ENCODE peak calls at places on chromosomes 13 and 19, in eight cellular contexts. F is astrocyte, A is PC-3, D is lower lobe of right lung, M is GM23248, J is thoracic aorta, P is fibroblast of lung, Z is upper lobe of right lung. R is an unnamed sample.

GRCh38 chr13:114112826-114113322 is 19.5 kb downstream of the RASA3 start:
- DNase-seq in D (no peak), J (no peak), P (no peak), A (no peak), F (no peak), Z (peak; percentile 48), M (no peak), R (no peak)

GRCh38 chr13:24650157-24650556 is 30.1 kb upstream of the ATP12A start:
- DNase-seq in A (no peak), Z (no peak), F (peak; percentile 20), M (peak; percentile 79), J (no peak), D (no peak), P (peak; percentile 74), R (no peak)

GRCh38 chr13:112238436-112238995 is 137.6 kb upstream of the SPACA7 start:
- DNase-seq in D (no peak), P (no peak), J (no peak), M (no peak), Z (peak; percentile 40), F (no peak), A (no peak), R (no peak)

GRCh38 chr19:11539495-11540365 is 1.1 kb downstream of the CNN1 start:
- DNase-seq in D (no peak), F (no peak), J (no peak), A (no peak), Z (no peak), M (peak; percentile 58), P (peak; percentile 22), R (no peak)

GRCh38 chr19:30626567-30626966 is 254.4 kb downstream of the ZNF536 start:
- DNase-seq in M (no peak), P (no peak), Z (no peak), A (no peak), F (no peak), J (no peak), D (no peak), R (no peak)

GRCh38 chr19:7705387-7706187 is 3.7 kb upstream of the FCER2 start:
- DNase-seq in Z (peak; percentile 76), A (no peak), M (no peak), J (no peak), P (no peak), F (no peak), D (peak; percentile 72), R (no peak)

GRCh38 chr13:109904218-109904617 is 117.8 kb upstream of the IRS2 start:
- DNase-seq in F (no peak), J (no peak), M (no peak), A (no peak), D (no peak), P (no peak), Z (no peak), R (no peak)

GRCh38 chr13:99307648-99308339 is 595 bp upstream of the GPR183 start:
- DNase-seq in A (peak; percentile 53), Z (no peak), F (peak; percentile 87), M (peak; percentile 91), P (peak; percentile 44), J (no peak), D (peak; percentile 58), R (no peak)

GRCh38 chr19:7602935-7603497 is 7.4 kb downstream of the CAMSAP3 start:
- DNase-seq in M (no peak), D (no peak), P (no peak), A (no peak), F (no peak), J (no peak), Z (peak; percentile 75), R (no peak)

GRCh38 chr13:33388254-33388998 is 102.9 kb upstream of the STARD13 start:
- DNase-seq in F (no peak), D (no peak), P (no peak), M (peak; percentile 15), Z (no peak), J (no peak), A (no peak), R (no peak)

GRCh38 chr13:98202026-98202425 is 25.0 kb upstream of the RNF113B start:
- DNase-seq in P (no peak), D (no peak), F (no peak), J (no peak), A (no peak), M (no peak), Z (no peak), R (no peak)

GRCh38 chr19:3513198-3514140 is 7.4 kb downstream of the FZR1 start:
- DNase-seq in J (no peak), P (no peak), M (no peak), D (no peak), A (no peak), F (no peak), Z (no peak), R (peak; percentile 88)

DNA sequence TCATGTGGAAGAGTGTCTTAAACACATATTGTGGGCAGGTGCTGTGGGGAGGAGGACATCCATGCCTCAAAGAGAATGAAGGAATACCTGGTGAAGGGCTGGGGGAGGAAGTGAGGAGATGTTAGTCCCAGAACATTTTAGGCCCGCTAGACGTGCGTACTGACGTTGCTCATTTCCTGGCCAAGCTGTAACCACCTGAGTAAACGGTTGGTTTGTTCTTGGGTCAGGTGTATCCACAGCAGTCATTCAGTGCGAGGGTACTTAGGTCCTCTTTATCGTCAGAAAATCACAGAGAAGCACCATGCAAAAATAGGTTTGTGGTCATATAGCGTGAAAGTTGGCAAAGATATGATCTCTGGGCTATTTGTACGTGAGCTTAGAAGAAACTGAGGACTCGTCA is 51.8 kb downstream of the ARHGEF7 start:
- DNase-seq in F (no peak), A (no peak), J (no peak), P (no peak), M (no peak), D (no peak), Z (no peak), R (no peak)
- H3K27ac ChIP-seq in F (no peak overlapping the region), A (no peak overlapping the region), J (no peak overlapping the region), P (no peak overlapping the region), M (no peak overlapping the region), D (no peak overlapping the region), Z (no peak overlapping the region), R (no peak overlapping the region)

GRCh38 chr13:46642254-46642653 is 89.3 kb downstream of the LRCH1 start:
- DNase-seq in P (no peak), J (no peak), F (no peak), Z (no peak), D (no peak), M (no peak), A (no peak), R (no peak)

GRCh38 chr13:46640843-46641242 is 87.9 kb downstream of the LRCH1 start:
- DNase-seq in A (peak; percentile 37), J (no peak), D (no peak), M (peak; percentile 74), Z (no peak), F (no peak), P (peak; percentile 28), R (no peak)

GRCh38 chr13:46638262-46638661 is 85.3 kb downstream of the LRCH1 start:
- DNase-seq in P (no peak), J (no peak), D (no peak), M (no peak), Z (no peak), A (no peak), F (no peak), R (no peak)

GRCh38 chr13:46639033-46639981 is 86.3 kb downstream of the LRCH1 start:
- DNase-seq in P (no peak), D (no peak), M (no peak), Z (no peak), A (no peak), F (peak; percentile 43), J (no peak), R (no peak)

DNA sequence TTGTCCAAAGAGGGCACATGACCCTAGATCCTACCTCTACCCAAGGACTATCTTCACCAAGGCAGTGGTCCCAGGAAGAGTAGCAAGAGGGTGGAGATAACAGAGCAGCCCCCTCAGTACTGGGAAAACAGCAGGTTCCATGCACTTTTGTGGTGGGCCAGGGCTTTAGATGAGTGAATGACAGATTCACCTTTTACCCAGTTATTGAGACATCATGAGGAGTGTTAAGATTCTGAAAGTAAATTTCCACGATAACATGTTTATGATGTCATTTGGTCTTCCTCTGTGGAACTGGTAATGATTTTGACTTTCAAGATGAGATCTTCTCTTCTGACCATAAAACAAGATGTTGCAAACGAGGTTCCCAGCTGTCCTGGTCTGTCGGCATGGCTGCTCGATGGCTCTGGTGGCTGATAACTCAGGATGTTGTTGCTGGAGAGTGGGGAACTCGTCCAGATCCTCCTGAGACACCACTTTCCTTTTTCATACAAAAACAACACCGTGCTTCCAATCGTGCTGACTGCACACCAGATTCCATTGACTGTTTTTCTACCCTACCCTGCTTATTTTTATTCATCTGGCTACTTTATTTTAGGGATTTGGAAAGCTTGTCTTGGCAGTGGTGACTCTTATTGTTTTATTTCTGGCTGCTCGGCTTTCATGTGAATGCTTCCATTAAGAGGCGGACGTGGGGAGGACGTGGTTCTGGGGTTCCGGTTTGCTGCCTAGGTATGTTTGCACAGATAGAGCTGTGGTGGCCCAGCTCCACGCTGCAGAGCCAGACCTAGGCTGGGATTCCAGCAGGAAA is 88.5 kb downstream of the LRCH1 start:
- DNase-seq in A (no peak), F (no peak), J (no peak), M (peak; percentile 34), Z (no peak), P (no peak), D (no peak), R (no peak)
- H3K27ac ChIP-seq in A (no peak overlapping the region), F (peak overlapping the region; percentile 44), J (peak overlapping the region; percentile 68), M (peak overlapping the region; percentile 33), Z (no peak overlapping the region), P (no peak overlapping the region), D (peak overlapping the region; percentile 6), R (no peak overlapping the region)

GRCh38 chr19:821228-821975 is at the start of gene PLPPR3:
- DNase-seq in A (no peak), F (no peak), D (no peak), P (no peak), J (no peak), Z (no peak), M (no peak), R (no peak)

GRCh38 chr19:825897-826640 is 1.6 kb upstream of the AZU1 start:
- DNase-seq in A (no peak), F (no peak), J (no peak), D (no peak), M (no peak), Z (no peak), P (peak; percentile 68), R (no peak)

GRCh38 chr19:821976-822773 is 420 bp upstream of the PLPPR3 start:
- DNase-seq in Z (no peak), M (no peak), F (no peak), J (no peak), P (no peak), A (no peak), D (no peak), R (no peak)

GRCh38 chr19:824885-825284 is 2.8 kb upstream of the AZU1 start:
- DNase-seq in P (no peak), A (no peak), J (no peak), F (no peak), M (no peak), D (no peak), Z (peak; percentile 72), R (no peak)

GRCh38 chr19:823565-824121 is 1.9 kb upstream of the PLPPR3 start:
- DNase-seq in J (no peak), Z (peak; percentile 61), P (no peak), A (no peak), F (no peak), D (no peak), M (no peak), R (no peak)
- H3K27ac ChIP-seq in J (no peak overlapping the region), Z (no peak overlapping the region), P (no peak overlapping the region), A (no peak overlapping the region), F (no peak overlapping the region), D (no peak overlapping the region), M (no peak overlapping the region), R (no peak overlapping the region)

DNA sequence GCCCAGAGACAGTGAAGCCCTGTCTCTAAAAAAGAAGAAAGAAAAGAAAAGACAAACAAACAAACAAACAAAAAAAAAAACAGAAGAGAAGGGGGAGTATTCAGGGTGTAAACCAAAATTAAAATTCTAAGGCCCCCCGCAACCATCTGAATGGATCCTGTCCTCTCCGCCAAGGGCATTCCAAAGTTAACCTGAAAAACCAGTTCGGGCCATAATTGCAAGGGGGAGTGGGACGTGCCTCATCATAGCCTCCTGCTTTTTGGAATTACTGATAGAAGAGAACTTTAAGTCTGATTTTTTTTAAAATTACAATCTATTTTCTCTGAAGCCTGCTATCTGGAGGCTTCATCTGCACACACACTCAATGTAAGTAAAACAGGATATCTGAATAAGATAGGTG is 5.7 kb upstream of the IFNL2 start:
- DNase-seq in P (no peak), Z (peak; percentile 4), A (no peak), M (no peak), F (no peak), J (no peak), D (no peak), R (no peak)
- H3K27ac ChIP-seq in P (no peak overlapping the region), Z (no peak overlapping the region), A (no peak overlapping the region), M (no peak overlapping the region), F (no peak overlapping the region), J (no peak overlapping the region), D (no peak overlapping the region), R (no peak overlapping the region)